ENCODE peak calls at places on chromosomes 6 and 20, in five cellular contexts. V is thyroid gland, U is sciatic nerve, R is glomerular endothelial cell, G is SW 1271. T is an unnamed sample.

GRCh38 chr6:112233864-112234263 is 20.5 kb downstream of the LAMA4 start:
- DNase-seq in R (no peak), G (no peak), U (no peak), V (no peak), T (no peak)

GRCh38 chr6:11869656-11870340 is 91.2 kb upstream of the ADTRP start:
- DNase-seq in U (no peak), R (no peak), G (no peak), V (peak; percentile 7), T (no peak)

GRCh38 chr6:30061766-30062458 is 847 bp downstream of the POLR1H start:
- DNase-seq in V (peak; percentile 5), G (no peak), U (no peak), R (no peak), T (no peak)

GRCh38 chr6:12286381-12287132 is 3.6 kb upstream of the EDN1 start:
- DNase-seq in V (no peak), U (no peak), G (no peak), R (no peak), T (no peak)

GRCh38 chr20:33071198-33071597 is 8.2 kb upstream of the BPIFB4 start:
- DNase-seq in G (no peak), U (no peak), R (no peak), V (no peak), T (no peak)

GRCh38 chr6:113873043-113873667 is 16.0 kb downstream of the MARCKS start:
- DNase-seq in R (no peak), G (no peak), U (peak; percentile 60), V (no peak), T (no peak)

GRCh38 chr6:112037783-112038216 is 16.1 kb upstream of the CCN6 start:
- DNase-seq in U (peak; percentile 72), R (peak; percentile 77), V (peak; percentile 43), G (peak; percentile 56), T (no peak)

GRCh38 chr20:17622086-17622850 is 52.4 kb downstream of the DSTN start:
- DNase-seq in U (peak; percentile 48), G (no peak), R (no peak), V (peak; percentile 1), T (peak; percentile 51)

GRCh38 chr6:13495112-13495765 is 7.8 kb upstream of the GFOD1 start:
- DNase-seq in V (no peak), U (no peak), R (no peak), G (no peak), T (no peak)

GRCh38 chr6:166112580-166112979 is 55.1 kb downstream of the TBXT start:
- DNase-seq in R (no peak), G (peak; percentile 5), V (no peak), U (no peak), T (no peak)

GRCh38 chr6:158018851-158019361 is 37.2 kb downstream of the SYNJ2 start:
- DNase-seq in R (no peak), V (no peak), U (no peak), G (no peak), T (no peak)

GRCh38 chr6:110814488-110815259 is 595 bp downstream of the CDK19 start:
- DNase-seq in V (peak; percentile 47), R (no peak), G (no peak), U (peak; percentile 76), T (peak; percentile 92)

GRCh38 chr6:127464161-127464880 is 5.1 kb upstream of the KIAA0408 start:
- DNase-seq in G (no peak), V (no peak), R (no peak), U (no peak), T (no peak)

GRCh38 chr6:137495652-137496391 is 1.6 kb upstream of the OLIG3 start:
- DNase-seq in R (no peak), V (no peak), G (no peak), U (no peak), T (no peak)

GRCh38 chr6:109944448-109944847 is 33.7 kb upstream of the GPR6 start:
- DNase-seq in V (no peak), R (no peak), G (no peak), U (no peak), T (no peak)

GRCh38 chr6:22699046-22699639 is 129.8 kb downstream of the HDGFL1 start:
- DNase-seq in U (no peak), R (peak; percentile 1), G (no peak), V (no peak), T (no peak)

GRCh38 chr6:45423111-45423900 is 45.6 kb upstream of the SUPT3H start:
- DNase-seq in G (no peak), R (no peak), V (peak; percentile 18), U (peak; percentile 76), T (no peak)

GRCh38 chr6:49097116-49097515 is 365.9 kb downstream of the MMUT start:
- DNase-seq in V (no peak), R (no peak), G (no peak), U (no peak), T (no peak)

GRCh38 chr20:1465470-1466210 is 1.0 kb downstream of the NSFL1C start:
- DNase-seq in R (no peak), G (no peak), V (no peak), U (no peak), T (no peak)

GRCh38 chr6:31272431-31272830 is 539 bp upstream of the HLA-C start:
- DNase-seq in R (no peak), G (no peak), U (no peak), V (peak; percentile 9), T (no peak)

GRCh38 chr6:144346719-144347446 is 61.7 kb downstream of the UTRN start:
- DNase-seq in V (no peak), U (no peak), R (no peak), G (peak; percentile 62), T (no peak)

GRCh38 chr20:21125072-21125848 is 622 bp upstream of the KIZ start:
- DNase-seq in G (no peak), V (peak; percentile 43), U (peak; percentile 63), R (peak; percentile 25), T (no peak)

GRCh38 chr6:95280690-95281273 is 296.6 kb upstream of the MANEA start:
- DNase-seq in R (no peak), U (no peak), G (no peak), V (no peak), T (no peak)

GRCh38 chr6:143176090-143177021 is 115.7 kb downstream of the AIG1 start:
- DNase-seq in G (no peak), R (no peak), V (no peak), U (no peak), T (no peak)

GRCh38 chr6:156747715-156748114 is 29.5 kb upstream of the ARID1B start:
- DNase-seq in R (no peak), U (no peak), G (no peak), V (no peak), T (no peak)

GRCh38 chr20:48070961-48071645 is 285.8 kb upstream of the SULF2 start:
- DNase-seq in V (peak; percentile 64), G (no peak), U (no peak), R (no peak), T (no peak)

GRCh38 chr20:25389858-25390537 is 637 bp downstream of the ABHD12 start:
- DNase-seq in G (no peak), U (peak; percentile 71), V (peak; percentile 64), R (no peak), T (no peak)

GRCh38 chr6:135266675-135267074 is 85.6 kb downstream of the MYB start:
- DNase-seq in R (no peak), V (no peak), G (no peak), U (no peak), T (no peak)

GRCh38 chr6:33314943-33315752 is 1.3 kb upstream of the TAPBP start:
- DNase-seq in R (no peak), G (no peak), U (peak; percentile 81), V (peak; percentile 83), T (no peak)

GRCh38 chr6:114785235-114786127 is 442.7 kb upstream of the HS3ST5 start:
- DNase-seq in G (no peak), R (no peak), U (no peak), V (no peak), T (no peak)

GRCh38 chr6:37134622-37135191 is 35.2 kb upstream of the PIM1 start:
- DNase-seq in V (no peak), R (peak; percentile 84), G (peak; percentile 79), U (peak; percentile 64), T (no peak)

GRCh38 chr6:149074832-149075258 is 242.7 kb upstream of the TAB2 start:
- DNase-seq in U (no peak), G (no peak), V (no peak), R (no peak), T (no peak)

GRCh38 chr20:44990425-44990824 is 24.1 kb downstream of the STK4 start:
- DNase-seq in R (no peak), U (no peak), G (no peak), V (no peak), T (no peak)

GRCh38 chr6:26349964-26350857 is 14.8 kb upstream of the BTN3A2 start:
- DNase-seq in G (no peak), V (no peak), R (no peak), U (no peak), T (no peak)

GRCh38 chr20:36384022-36384619 is 78.0 kb downstream of the DLGAP4 start:
- DNase-seq in G (no peak), U (no peak), R (no peak), V (no peak), T (no peak)

GRCh38 chr20:31989030-31989645 is 21.1 kb upstream of the CCM2L start:
- DNase-seq in U (no peak), V (no peak), R (no peak), G (no peak), T (no peak)